ENCODE peak calls at places on chromosomes 13 and 19, in seven cellular contexts. One of them, this sample, is unnamed.
A peak's percentile ranks its signal among the peaks of the same experiment; 100 is the strongest.

GRCh38 chr13:48625396-48626076 is 28.2 kb upstream of the CYSLTR2 start:
- DNase-seq in left ventricle myocardium inferior: no peak
- DNase-seq in tibial nerve: no peak
- DNase-seq in H1: no peak
- DNase-seq in neural progenitor cell: no peak
- DNase-seq in hepatocyte: peak; percentile 19
- DNase-seq in thoracic aorta: no peak
- DNase-seq in this sample: no peak

GRCh38 chr13:100520936-100521765 is 67.4 kb downstream of the GGACT start:
- DNase-seq in left ventricle myocardium inferior: no peak
- DNase-seq in tibial nerve: no peak
- DNase-seq in H1: no peak
- DNase-seq in neural progenitor cell: peak; percentile 67
- DNase-seq in hepatocyte: no peak
- DNase-seq in thoracic aorta: no peak
- DNase-seq in this sample: no peak

GRCh38 chr13:101640797-101641400 is 188.4 kb downstream of the ITGBL1 start:
- DNase-seq in left ventricle myocardium inferior: no peak
- DNase-seq in tibial nerve: no peak
- DNase-seq in H1: no peak
- DNase-seq in neural progenitor cell: no peak
- DNase-seq in hepatocyte: no peak
- DNase-seq in thoracic aorta: no peak
- DNase-seq in this sample: peak; percentile 18

GRCh38 chr19:52665529-52665928 is 27.4 kb upstream of the ZNF83 start:
- DNase-seq in left ventricle myocardium inferior: no peak
- DNase-seq in tibial nerve: no peak
- DNase-seq in H1: no peak
- DNase-seq in neural progenitor cell: no peak
- DNase-seq in hepatocyte: peak; percentile 15
- DNase-seq in thoracic aorta: no peak
- DNase-seq in this sample: no peak

GRCh38 chr13:34300559-34300958 is 482.6 kb downstream of the RFC3 start:
- DNase-seq in left ventricle myocardium inferior: no peak
- DNase-seq in tibial nerve: no peak
- DNase-seq in H1: no peak
- DNase-seq in neural progenitor cell: no peak
- DNase-seq in hepatocyte: peak; percentile 30
- DNase-seq in thoracic aorta: no peak
- DNase-seq in this sample: no peak

GRCh38 chr13:109152941-109153340 is 523.5 kb downstream of the MYO16 start:
- DNase-seq in left ventricle myocardium inferior: no peak
- DNase-seq in tibial nerve: no peak
- DNase-seq in H1: no peak
- DNase-seq in neural progenitor cell: no peak
- DNase-seq in hepatocyte: no peak
- DNase-seq in thoracic aorta: no peak
- DNase-seq in this sample: no peak

GRCh38 chr19:45408830-45409593 is 2.6 kb downstream of the POLR1G start:
- DNase-seq in left ventricle myocardium inferior: no peak
- DNase-seq in tibial nerve: no peak
- DNase-seq in H1: no peak
- DNase-seq in neural progenitor cell: no peak
- DNase-seq in hepatocyte: no peak
- DNase-seq in thoracic aorta: no peak
- DNase-seq in this sample: no peak

GRCh38 chr13:19845758-19846157 is 17.7 kb downstream of the ZMYM5 start:
- DNase-seq in left ventricle myocardium inferior: no peak
- DNase-seq in tibial nerve: no peak
- DNase-seq in H1: no peak
- DNase-seq in neural progenitor cell: no peak
- DNase-seq in hepatocyte: peak; percentile 72
- DNase-seq in thoracic aorta: peak; percentile 49
- DNase-seq in this sample: peak; percentile 96

GRCh38 chr13:28324181-28324789 is 170.6 kb downstream of the FLT1 start:
- DNase-seq in left ventricle myocardium inferior: peak; percentile 33
- DNase-seq in tibial nerve: no peak
- DNase-seq in H1: peak; percentile 51
- DNase-seq in neural progenitor cell: peak; percentile 84
- DNase-seq in hepatocyte: peak; percentile 78
- DNase-seq in thoracic aorta: no peak
- DNase-seq in this sample: no peak

GRCh38 chr13:106534844-106535551 is 464 bp downstream of the EFNB2 start:
- DNase-seq in left ventricle myocardium inferior: peak; percentile 17
- DNase-seq in tibial nerve: no peak
- DNase-seq in H1: no peak
- DNase-seq in neural progenitor cell: no peak
- DNase-seq in hepatocyte: peak; percentile 49
- DNase-seq in thoracic aorta: no peak
- DNase-seq in this sample: no peak

GRCh38 chr13:94351292-94352000 is 128.0 kb downstream of the DCT start:
- DNase-seq in left ventricle myocardium inferior: no peak
- DNase-seq in tibial nerve: no peak
- DNase-seq in H1: no peak
- DNase-seq in neural progenitor cell: no peak
- DNase-seq in hepatocyte: no peak
- DNase-seq in thoracic aorta: no peak
- DNase-seq in this sample: peak; percentile 47

GRCh38 chr13:97262058-97262457 is 39.9 kb downstream of the MBNL2 start:
- DNase-seq in left ventricle myocardium inferior: no peak
- DNase-seq in tibial nerve: no peak
- DNase-seq in H1: no peak
- DNase-seq in neural progenitor cell: no peak
- DNase-seq in hepatocyte: no peak
- DNase-seq in thoracic aorta: no peak
- DNase-seq in this sample: no peak

GRCh38 chr13:110380359-110381028 is 73.4 kb downstream of the COL4A2 start:
- DNase-seq in left ventricle myocardium inferior: no peak
- DNase-seq in tibial nerve: no peak
- DNase-seq in H1: no peak
- DNase-seq in neural progenitor cell: no peak
- DNase-seq in hepatocyte: no peak
- DNase-seq in thoracic aorta: no peak
- DNase-seq in this sample: no peak

GRCh38 chr19:1206063-1206732 is 620 bp downstream of the STK11 start:
- DNase-seq in left ventricle myocardium inferior: no peak
- DNase-seq in tibial nerve: no peak
- DNase-seq in H1: no peak
- DNase-seq in neural progenitor cell: peak; percentile 50
- DNase-seq in hepatocyte: peak; percentile 31
- DNase-seq in thoracic aorta: no peak
- DNase-seq in this sample: no peak

GRCh38 chr19:29639086-29639485 is 26.2 kb upstream of the PLEKHF1 start:
- DNase-seq in left ventricle myocardium inferior: no peak
- DNase-seq in tibial nerve: no peak
- DNase-seq in H1: no peak
- DNase-seq in neural progenitor cell: no peak
- DNase-seq in hepatocyte: no peak
- DNase-seq in thoracic aorta: no peak
- DNase-seq in this sample: no peak

GRCh38 chr13:110914293-110915056 is 394 bp downstream of the ANKRD10 start:
- DNase-seq in left ventricle myocardium inferior: peak; percentile 90
- DNase-seq in tibial nerve: peak; percentile 52
- DNase-seq in H1: no peak
- DNase-seq in neural progenitor cell: peak; percentile 90
- DNase-seq in hepatocyte: peak; percentile 88
- DNase-seq in thoracic aorta: peak; percentile 21
- DNase-seq in this sample: no peak

GRCh38 chr19:19911150-19911549 is 10.4 kb downstream of the ZNF93 start:
- DNase-seq in left ventricle myocardium inferior: no peak
- DNase-seq in tibial nerve: no peak
- DNase-seq in H1: no peak
- DNase-seq in neural progenitor cell: no peak
- DNase-seq in hepatocyte: peak; percentile 26
- DNase-seq in thoracic aorta: no peak
- DNase-seq in this sample: no peak

GRCh38 chr13:89496478-89496877 is 1825.3 kb downstream of the SLITRK5 start:
- DNase-seq in left ventricle myocardium inferior: no peak
- DNase-seq in tibial nerve: no peak
- DNase-seq in H1: no peak
- DNase-seq in neural progenitor cell: no peak
- DNase-seq in hepatocyte: no peak
- DNase-seq in thoracic aorta: no peak
- DNase-seq in this sample: no peak

GRCh38 chr13:43368003-43368402 is 344.6 kb downstream of the DNAJC15 start:
- DNase-seq in left ventricle myocardium inferior: no peak
- DNase-seq in tibial nerve: no peak
- DNase-seq in H1: no peak
- DNase-seq in neural progenitor cell: no peak
- DNase-seq in hepatocyte: peak; percentile 22
- DNase-seq in thoracic aorta: no peak
- DNase-seq in this sample: no peak

GRCh38 chr13:110047511-110047910 is 259.4 kb downstream of the COL4A1 start:
- DNase-seq in left ventricle myocardium inferior: peak; percentile 81
- DNase-seq in tibial nerve: no peak
- DNase-seq in H1: no peak
- DNase-seq in neural progenitor cell: no peak
- DNase-seq in hepatocyte: peak; percentile 49
- DNase-seq in thoracic aorta: peak; percentile 66
- DNase-seq in this sample: peak; percentile 72

GRCh38 chr19:51333836-51334460 is 8.0 kb downstream of the VSIG10L start:
- DNase-seq in left ventricle myocardium inferior: no peak
- DNase-seq in tibial nerve: no peak
- DNase-seq in H1: no peak
- DNase-seq in neural progenitor cell: no peak
- DNase-seq in hepatocyte: no peak
- DNase-seq in thoracic aorta: no peak
- DNase-seq in this sample: no peak

GRCh38 chr13:23865898-23866297 is 23.3 kb downstream of the MIPEP start:
- DNase-seq in left ventricle myocardium inferior: no peak
- DNase-seq in tibial nerve: no peak
- DNase-seq in H1: no peak
- DNase-seq in neural progenitor cell: no peak
- DNase-seq in hepatocyte: no peak
- DNase-seq in thoracic aorta: no peak
- DNase-seq in this sample: no peak

DNA sequence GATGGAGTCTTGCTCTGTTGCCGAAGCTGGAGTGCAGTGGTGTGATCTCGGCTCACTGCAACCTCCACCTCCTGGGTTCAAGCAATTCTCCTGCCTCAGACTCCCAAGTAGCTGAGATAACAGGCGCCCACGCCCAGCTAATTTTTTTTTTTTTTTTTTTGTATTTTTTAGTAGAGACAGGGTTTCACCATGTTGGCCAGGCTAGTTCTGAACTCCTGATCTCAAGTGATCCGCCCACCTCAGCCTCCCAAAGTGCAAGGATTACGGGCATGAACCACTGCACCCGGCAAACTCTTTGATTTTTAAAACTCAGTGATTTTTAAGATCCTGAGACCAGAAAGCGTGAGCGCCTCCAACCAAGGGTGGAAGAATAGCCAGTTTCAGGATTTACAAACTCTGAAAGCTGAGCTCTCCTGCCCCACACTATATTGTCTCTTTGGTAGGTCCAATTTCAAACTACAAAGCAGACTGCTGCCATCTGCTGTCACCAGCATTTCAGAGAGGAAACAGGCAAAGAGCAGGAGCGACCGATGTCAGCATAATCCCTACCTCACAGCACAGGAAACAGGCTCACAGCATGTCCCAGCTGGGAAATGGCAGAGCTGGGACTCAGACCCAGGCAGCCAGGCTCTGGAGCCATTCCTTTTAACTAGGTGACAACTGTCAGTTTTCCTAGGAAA is 9.2 kb downstream of the NOSIP start:
- DNase-seq in left ventricle myocardium inferior: no peak
- DNase-seq in tibial nerve: no peak
- DNase-seq in H1: no peak
- DNase-seq in neural progenitor cell: peak; percentile 67
- DNase-seq in hepatocyte: peak; percentile 43
- DNase-seq in thoracic aorta: no peak
- DNase-seq in this sample: no peak
- TF ChIP-seq CTCF in left ventricle myocardium inferior: no peak
- TF ChIP-seq CTCF in tibial nerve: no peak
- TF ChIP-seq CTCF in H1: peak; percentile 33
- TF ChIP-seq CTCF in neural progenitor cell: peak; percentile 28
- TF ChIP-seq CTCF in hepatocyte: peak; percentile 35
- TF ChIP-seq CTCF in thoracic aorta: no peak
- TF ChIP-seq CTCF in this sample: no peak

GRCh38 chr19:28424662-28425430 is 788.1 kb downstream of the UQCRFS1 start:
- DNase-seq in left ventricle myocardium inferior: no peak
- DNase-seq in tibial nerve: no peak
- DNase-seq in H1: no peak
- DNase-seq in neural progenitor cell: no peak
- DNase-seq in hepatocyte: no peak
- DNase-seq in thoracic aorta: no peak
- DNase-seq in this sample: no peak
- H3K27ac ChIP-seq in left ventricle myocardium inferior: no peak overlapping the region
- H3K27ac ChIP-seq in tibial nerve: no peak overlapping the region
- H3K27ac ChIP-seq in H1: peak overlapping the region; percentile 66
- H3K27ac ChIP-seq in neural progenitor cell: no peak overlapping the region
- H3K27ac ChIP-seq in hepatocyte: no peak overlapping the region
- H3K27ac ChIP-seq in thoracic aorta: no peak overlapping the region
- H3K27ac ChIP-seq in this sample: no peak overlapping the region

DNA sequence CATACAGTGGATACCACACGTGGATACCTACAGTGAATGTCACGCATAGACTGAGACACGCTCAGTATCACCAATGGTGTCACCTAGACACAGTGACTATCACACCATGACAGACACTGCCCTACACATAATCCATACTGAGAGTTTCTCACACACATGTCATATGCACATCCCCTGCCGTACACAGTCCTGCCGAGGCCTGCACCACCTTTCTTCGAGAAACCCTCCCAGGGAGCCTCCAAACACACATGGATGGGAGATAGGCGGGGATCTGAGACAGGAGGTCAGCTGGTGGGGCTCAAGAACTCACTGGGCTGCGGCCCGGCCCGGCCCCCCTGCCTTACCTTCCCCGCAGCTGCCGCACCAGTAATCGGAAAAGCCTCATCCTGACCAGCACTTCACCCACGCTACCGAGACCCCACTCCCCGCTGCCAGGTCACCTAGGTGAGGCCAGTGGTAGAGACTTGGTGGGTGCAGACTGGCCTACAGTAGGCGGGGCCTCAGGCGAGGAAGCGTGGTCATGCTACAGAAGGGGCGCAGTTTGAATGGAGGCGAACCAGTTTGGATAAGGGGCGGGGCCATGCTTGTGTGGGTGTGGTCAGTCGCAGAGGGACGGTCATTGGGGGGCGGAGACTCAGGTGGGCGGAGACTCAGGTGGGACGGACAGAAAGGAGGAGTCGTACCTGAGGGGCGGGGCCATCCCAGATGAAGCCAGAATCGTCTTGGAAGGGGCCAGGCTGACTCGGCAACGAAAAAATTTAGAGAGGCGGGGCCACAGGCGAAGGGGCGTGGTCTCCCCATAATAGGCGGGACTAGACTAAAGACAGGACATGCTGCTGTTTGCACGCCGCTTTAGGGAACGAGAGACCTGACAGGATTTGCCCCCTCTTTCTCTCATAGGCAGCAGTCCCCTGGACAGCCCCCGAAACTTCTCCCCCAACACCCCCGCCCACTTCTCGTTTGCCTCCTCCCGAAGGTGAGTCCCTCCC is 2.1 kb downstream of the MAST1 start:
- DNase-seq in left ventricle myocardium inferior: peak; percentile 25
- DNase-seq in tibial nerve: no peak
- DNase-seq in H1: peak; percentile 97
- DNase-seq in neural progenitor cell: peak; percentile 98
- DNase-seq in hepatocyte: peak; percentile 79
- DNase-seq in thoracic aorta: no peak
- DNase-seq in this sample: no peak
- H3K4me3 ChIP-seq in left ventricle myocardium inferior: peak overlapping the region; percentile 43
- H3K4me3 ChIP-seq in tibial nerve: no peak overlapping the region
- H3K4me3 ChIP-seq in H1: peak overlapping the region; percentile 27
- H3K4me3 ChIP-seq in neural progenitor cell: peak overlapping the region; percentile 49
- H3K4me3 ChIP-seq in hepatocyte: no peak overlapping the region
- H3K4me3 ChIP-seq in thoracic aorta: peak overlapping the region; percentile 44
- H3K4me3 ChIP-seq in this sample: peak overlapping the region; percentile 43

GRCh38 chr19:38869160-38869835 is 8.8 kb downstream of the RINL start:
- DNase-seq in left ventricle myocardium inferior: no peak
- DNase-seq in tibial nerve: no peak
- DNase-seq in H1: no peak
- DNase-seq in neural progenitor cell: no peak
- DNase-seq in hepatocyte: no peak
- DNase-seq in thoracic aorta: no peak
- DNase-seq in this sample: no peak
- TF ChIP-seq CTCF in left ventricle myocardium inferior: no peak
- TF ChIP-seq CTCF in tibial nerve: no peak
- TF ChIP-seq CTCF in H1: no peak
- TF ChIP-seq CTCF in neural progenitor cell: no peak
- TF ChIP-seq CTCF in hepatocyte: no peak
- TF ChIP-seq CTCF in thoracic aorta: no peak
- TF ChIP-seq CTCF in this sample: no peak

This sample was measured in AG04450.